ENCODE peak calls at places on chromosomes 12 and 14, in four cellular contexts. P is kidney, G is AG10803, I is psoas muscle. F is an unnamed sample.

GRCh38 chr12:70691018-70691672 is 53.9 kb upstream of the PTPRB start:
- DNase-seq in I (no peak), G (peak; percentile 28), P (no peak), F (no peak)

GRCh38 chr12:7716391-7716790 is 5.2 kb downstream of the DPPA3 start:
- DNase-seq in P (no peak), G (peak; percentile 20), I (no peak), F (no peak)

GRCh38 chr14:80005561-80005960 is 205.7 kb downstream of the DIO2 start:
- DNase-seq in P (no peak), I (no peak), G (no peak), F (no peak)

GRCh38 chr12:39884616-39885125 is 221.2 kb downstream of the SLC2A13 start:
- DNase-seq in G (no peak), I (no peak), P (no peak), F (no peak)

GRCh38 chr14:50109342-50109741 is 7.0 kb downstream of the VCPKMT start:
- DNase-seq in G (peak; percentile 18), P (no peak), I (no peak), F (no peak)

GRCh38 chr14:103386632-103387329 is 1.6 kb downstream of the MARK3 start:
- DNase-seq in P (no peak), I (no peak), G (peak; percentile 33), F (no peak)

GRCh38 chr14:79417961-79418360 is 793.3 kb downstream of the DIO2 start:
- DNase-seq in G (no peak), I (no peak), P (no peak), F (no peak)

GRCh38 chr12:41917827-41918445 is 226.7 kb downstream of the GXYLT1 start:
- DNase-seq in P (no peak), I (no peak), G (no peak), F (no peak)

GRCh38 chr12:69101505-69101904 is 137.9 kb upstream of the CPSF6 start:
- DNase-seq in I (no peak), P (no peak), G (no peak), F (no peak)

DNA sequence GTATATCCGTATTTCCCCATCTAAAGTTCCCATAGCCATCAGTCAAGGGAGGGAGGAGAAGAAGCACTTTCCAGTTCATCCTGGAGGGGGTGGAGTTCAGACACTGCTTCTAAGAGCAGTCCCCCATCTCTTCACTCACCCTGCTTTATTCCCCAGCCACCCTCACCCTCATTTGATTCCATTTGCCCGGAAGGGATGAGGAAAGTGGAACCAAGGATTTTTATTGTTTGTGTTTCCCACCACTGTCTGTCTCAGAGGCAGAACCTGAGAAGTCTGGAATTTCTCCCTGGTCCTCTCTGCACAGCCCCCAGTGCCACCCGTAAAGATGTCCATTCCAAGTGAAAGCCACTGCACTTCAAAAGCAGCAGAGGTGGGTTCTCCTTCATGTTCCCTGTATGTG is 134.2 kb upstream of the HIF1A start:
- DNase-seq in G (peak; percentile 83), P (no peak), I (no peak), F (no peak)
- TF ChIP-seq CTCF in G (peak; percentile 48), P (no peak), I (no peak), F (no peak)

DNA sequence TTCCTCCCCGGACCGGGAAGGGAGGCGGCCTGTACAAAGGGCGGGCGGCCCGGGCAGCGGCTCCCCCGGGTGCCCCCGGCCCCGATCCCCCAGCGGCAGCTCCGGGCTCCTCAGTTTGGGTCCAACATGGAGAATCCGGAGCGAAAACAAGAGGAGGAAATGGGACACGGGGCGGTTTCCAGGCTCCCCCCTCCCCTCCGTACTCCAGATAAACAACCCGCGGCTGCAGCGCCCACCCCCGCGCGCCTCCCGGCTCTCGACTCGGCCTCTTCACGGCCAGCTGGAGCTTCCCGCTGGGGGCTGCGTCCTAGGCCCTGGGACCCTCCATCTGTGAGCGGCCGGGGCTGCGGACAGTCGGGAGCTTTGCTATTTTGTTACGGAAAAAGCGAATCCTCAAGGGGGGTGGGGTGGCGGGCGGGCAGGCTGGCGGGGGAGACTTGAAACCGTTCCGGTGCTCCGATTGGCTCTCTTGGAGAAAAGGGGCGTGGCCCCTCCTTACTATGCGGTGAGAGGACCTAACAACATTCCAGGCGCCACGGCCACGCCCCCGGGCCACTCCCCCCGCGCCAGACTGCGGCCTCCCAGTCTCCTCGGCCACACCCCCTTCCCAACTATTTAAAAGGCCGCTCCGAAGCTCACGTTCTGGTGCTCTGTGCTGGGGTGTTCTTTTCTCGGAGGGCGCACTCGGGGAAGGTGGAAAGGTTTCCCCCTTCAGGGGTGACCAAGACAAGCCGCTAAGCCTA is at the start of gene CTDSP2:
- DNase-seq in I (peak; percentile 100), G (peak; percentile 99), P (peak; percentile 100), F (peak; percentile 100)
- TF ChIP-seq CTCF in I (peak; percentile 16), G (no peak), P (no peak), F (no peak)

DNA sequence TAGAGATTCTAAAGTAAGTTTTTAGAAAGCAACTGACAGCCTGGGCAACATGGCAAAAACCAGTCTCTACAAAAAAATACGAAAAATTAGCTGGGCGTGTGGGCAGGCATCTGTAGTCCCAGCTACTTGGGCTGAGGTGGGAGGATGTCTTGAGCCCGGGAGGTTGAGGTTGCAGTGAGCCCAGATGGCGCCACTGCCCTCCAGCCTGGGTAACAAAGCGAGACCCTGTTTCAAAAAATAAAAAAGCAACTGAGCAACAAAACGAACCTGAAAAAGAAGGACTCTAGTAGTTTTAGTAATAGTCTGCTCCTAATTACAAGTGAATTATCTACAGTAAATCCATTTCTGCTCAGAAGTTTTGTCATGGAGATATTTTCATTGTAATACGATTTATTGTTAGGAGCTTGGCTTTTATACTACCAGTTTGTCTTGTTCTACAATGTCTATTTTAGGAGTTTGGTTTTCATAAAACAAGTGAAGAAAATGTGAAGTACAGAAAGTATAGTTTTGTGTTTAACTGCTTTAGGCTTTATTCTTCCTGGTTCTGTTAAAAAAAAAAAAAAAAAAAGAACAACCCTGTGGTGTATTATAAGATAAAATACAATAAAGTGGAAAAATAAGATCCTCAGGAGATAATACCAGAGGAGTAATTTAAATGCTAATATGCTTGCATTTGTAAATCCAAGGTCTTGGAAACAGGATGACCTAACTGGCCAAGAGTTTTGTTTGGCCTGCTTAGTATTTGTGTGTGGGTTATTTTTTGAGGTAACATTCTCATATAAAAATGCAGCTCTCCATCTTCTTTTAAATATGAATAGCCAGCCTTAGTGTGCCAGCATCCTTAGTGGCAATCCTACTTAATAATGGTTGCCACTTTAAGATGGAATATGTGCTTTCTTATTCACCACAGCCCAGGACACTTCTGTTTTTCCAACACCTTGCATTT is 2.8 kb downstream of the TMX1 start:
- DNase-seq in I (no peak), P (no peak), G (no peak), F (no peak)
- TF ChIP-seq CTCF in I (no peak), P (no peak), G (no peak), F (no peak)

GRCh38 chr12:17588968-17589367 is 501.0 kb downstream of the RERGL start:
- DNase-seq in P (no peak), I (no peak), G (no peak), F (no peak)

GRCh38 chr12:17591113-17591512 is 498.9 kb downstream of the RERGL start:
- DNase-seq in P (no peak), G (no peak), I (no peak), F (no peak)

GRCh38 chr12:17592472-17592871 is 497.5 kb downstream of the RERGL start:
- DNase-seq in P (no peak), G (no peak), I (no peak), F (no peak)

DNA sequence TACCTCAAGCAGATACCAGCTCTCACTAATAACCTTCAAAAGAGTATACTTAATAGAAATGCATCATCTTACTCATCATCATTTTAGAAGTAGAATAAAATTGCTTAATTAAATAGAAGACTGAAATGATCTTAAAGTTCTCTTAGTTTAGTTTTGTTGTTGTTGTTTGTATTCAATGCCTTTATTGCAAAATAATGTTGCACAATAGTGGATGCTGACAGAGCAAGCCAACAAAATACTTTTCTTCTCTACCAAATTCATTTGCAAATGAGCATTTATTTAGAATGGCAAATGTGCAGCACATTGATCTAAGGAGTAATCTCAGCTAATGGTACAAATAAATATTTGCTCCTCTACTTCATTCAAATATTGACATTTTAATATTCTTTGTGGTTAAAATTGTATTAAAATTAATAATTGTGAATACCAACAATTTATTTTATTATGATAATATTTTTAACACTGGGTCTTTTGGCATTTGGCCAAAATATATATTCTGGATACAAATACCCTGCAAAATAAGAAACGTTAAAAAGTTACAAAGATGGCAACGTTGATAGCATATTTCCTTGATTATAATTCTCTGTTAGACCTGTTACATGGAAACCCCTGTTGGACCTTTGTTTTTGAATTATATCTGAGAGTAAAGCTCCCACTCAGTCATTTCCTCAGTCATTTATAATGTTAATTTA is 496.1 kb downstream of the RERGL start:
- DNase-seq in P (no peak), G (no peak), I (no peak), F (no peak)
- TF ChIP-seq CTCF in P (no peak), G (no peak), I (no peak), F (no peak)

GRCh38 chr12:95959107-95959506 is 16.0 kb downstream of the AMDHD1 start:
- DNase-seq in G (peak; percentile 10), I (no peak), P (no peak), F (no peak)
- TF ChIP-seq CTCF in G (no peak), I (no peak), P (no peak), F (no peak)

GRCh38 chr12:76366163-76366562 is 17.9 kb upstream of the BBS10 start:
- DNase-seq in I (no peak), G (no peak), P (no peak), F (no peak)
- TF ChIP-seq CTCF in I (no peak), G (no peak), P (no peak), F (no peak)

GRCh38 chr14:91031668-91032067 is 28.8 kb downstream of the RPS6KA5 start:
- DNase-seq in G (no peak), P (no peak), I (no peak), F (no peak)
- TF ChIP-seq CTCF in G (no peak), P (no peak), I (no peak), F (no peak)

GRCh38 chr12:38159092-38159551 is 157.5 kb upstream of the ALG10B start:
- DNase-seq in P (no peak), G (no peak), I (no peak), F (no peak)
- TF ChIP-seq CTCF in P (no peak), G (no peak), I (no peak), F (no peak)

GRCh38 chr12:130764073-130764472 is 48.0 kb upstream of the RIMBP2 start:
- DNase-seq in G (peak; percentile 5), I (no peak), P (no peak), F (no peak)

GRCh38 chr12:130762319-130762675 is 46.2 kb upstream of the RIMBP2 start:
- DNase-seq in I (no peak), G (no peak), P (peak; percentile 51), F (no peak)

GRCh38 chr12:130764475-130765185 is 48.5 kb upstream of the RIMBP2 start:
- DNase-seq in P (no peak), G (peak; percentile 17), I (no peak), F (no peak)

GRCh38 chr12:130765186-130765659 is 49.1 kb upstream of the RIMBP2 start:
- DNase-seq in G (peak; percentile 12), I (no peak), P (no peak), F (no peak)

DNA sequence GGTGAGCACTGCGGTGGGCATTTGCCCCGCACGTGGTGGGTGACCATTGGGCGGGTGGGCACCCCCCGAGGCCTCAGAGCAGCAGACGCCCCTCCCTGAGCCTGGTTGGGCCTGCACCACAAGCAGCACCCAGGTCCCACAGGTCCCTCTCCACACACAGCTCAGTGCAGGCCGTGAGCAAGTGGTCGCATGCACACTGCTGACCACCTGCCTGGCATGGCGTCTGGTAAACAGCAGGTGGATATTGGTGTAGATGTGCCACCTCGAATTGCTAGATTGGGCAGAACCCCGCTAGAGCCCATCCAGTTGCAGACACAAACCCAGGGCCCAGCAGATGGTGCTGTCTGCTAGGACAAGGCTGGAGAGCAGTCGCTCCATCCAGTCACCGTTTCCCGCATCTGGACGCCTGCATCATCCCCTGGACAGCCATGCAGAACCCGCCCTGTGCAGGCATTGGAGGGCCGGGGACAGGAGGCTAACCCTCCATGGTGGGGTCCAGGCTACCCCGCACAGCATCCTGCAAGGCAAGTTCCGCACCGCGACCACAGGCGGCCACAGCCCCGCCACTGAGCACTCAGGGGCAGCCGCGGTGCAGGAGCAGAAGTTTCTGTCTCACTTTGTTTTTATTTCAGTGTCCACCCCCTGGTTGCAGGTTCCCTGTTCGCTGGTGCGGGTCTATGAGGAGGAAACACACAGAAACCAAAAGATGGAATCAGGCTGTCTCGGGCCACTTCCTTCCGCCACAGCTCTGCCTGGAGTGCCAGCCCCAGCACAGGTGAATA is 45.6 kb upstream of the RIMBP2 start:
- DNase-seq in I (no peak), G (peak; percentile 51), P (peak; percentile 75), F (peak; percentile 63)
- TF ChIP-seq CTCF in I (peak; percentile 33), G (peak; percentile 65), P (peak; percentile 39), F (no peak)